ENCODE peak calls at places on chromosome 5, in seven cellular contexts. H, M, F, E, P, L and U are unnamed samples.

GRCh38 chr5:149886697-149887470 is 57.7 kb downstream of the PDE6A start:
- DNase-seq in H (no peak), M (no peak), F (no peak), E (no peak), P (no peak), L (no peak), U (no peak)

GRCh38 chr5:150017606-150018005 is 17.1 kb downstream of the HMGXB3 start:
- DNase-seq in H (no peak), M (no peak), F (no peak), E (no peak), P (no peak), L (no peak), U (no peak)

GRCh38 chr5:172860520-172861443 is 26.7 kb downstream of the ERGIC1 start:
- DNase-seq in H (no peak), M (no peak), F (no peak), E (no peak), P (no peak), L (no peak), U (no peak)

GRCh38 chr5:126007841-126008240 is 415.4 kb upstream of the GRAMD2B start:
- DNase-seq in H (no peak), M (no peak), F (no peak), E (no peak), P (no peak), L (no peak), U (no peak)

GRCh38 chr5:159965031-159965837 is 43.7 kb upstream of the TTC1 start:
- DNase-seq in H (no peak), M (peak), F (peak), E (peak), P (peak), L (no peak), U (peak)

GRCh38 chr5:151023047-151023615 is 2.7 kb downstream of the GPX3 start:
- DNase-seq in H (peak), M (no peak), F (no peak), E (no peak), P (no peak), L (no peak), U (no peak)

GRCh38 chr5:158390556-158390955 is 531.6 kb upstream of the CLINT1 start:
- DNase-seq in H (no peak), M (no peak), F (no peak), E (no peak), P (no peak), L (no peak), U (no peak)

GRCh38 chr5:83577036-83577636 is 105.6 kb downstream of the VCAN start:
- DNase-seq in H (no peak), M (peak), F (peak), E (no peak), P (no peak), L (no peak), U (no peak)

GRCh38 chr5:150142800-150143724 is 12.6 kb downstream of the PDGFRB start:
- DNase-seq in H (peak), M (peak), F (peak), E (no peak), P (peak), L (no peak), U (no peak)

GRCh38 chr5:56272765-56273164 is 39.6 kb upstream of the ANKRD55 start:
- DNase-seq in H (no peak), M (no peak), F (no peak), E (no peak), P (no peak), L (no peak), U (no peak)

GRCh38 chr5:83919071-83920041 is 198.7 kb upstream of the HAPLN1 start:
- DNase-seq in H (no peak), M (no peak), F (no peak), E (no peak), P (no peak), L (no peak), U (no peak)

GRCh38 chr5:42970636-42971559 is 69.2 kb downstream of the ANXA2R start:
- DNase-seq in H (no peak), M (no peak), F (no peak), E (peak), P (no peak), L (no peak), U (no peak)

GRCh38 chr5:95901676-95902646 is 59.7 kb downstream of the ELL2 start:
- DNase-seq in H (no peak), M (peak), F (no peak), E (no peak), P (no peak), L (no peak), U (no peak)

GRCh38 chr5:116378007-116378831 is 196.4 kb downstream of the SEMA6A start:
- DNase-seq in H (no peak), M (no peak), F (no peak), E (no peak), P (peak), L (no peak), U (no peak)

GRCh38 chr5:108295588-108296368 is 86.1 kb downstream of the FBXL17 start:
- DNase-seq in H (no peak), M (no peak), F (no peak), E (no peak), P (no peak), L (no peak), U (no peak)

GRCh38 chr5:99639905-99640304 is 711.1 kb upstream of the CHD1 start:
- DNase-seq in H (no peak), M (no peak), F (peak), E (no peak), P (no peak), L (no peak), U (no peak)

GRCh38 chr5:135377751-135378680 is 21.0 kb downstream of the MACROH2A1 start:
- DNase-seq in H (no peak), M (no peak), F (no peak), E (no peak), P (peak), L (no peak), U (no peak)

GRCh38 chr5:153573326-153574033 is 83.0 kb downstream of the GRIA1 start:
- DNase-seq in H (no peak), M (no peak), F (no peak), E (no peak), P (no peak), L (no peak), U (no peak)

GRCh38 chr5:88897748-88898147 is 14.8 kb upstream of the MEF2C start:
- DNase-seq in H (no peak), M (no peak), F (no peak), E (no peak), P (no peak), L (no peak), U (no peak)

GRCh38 chr5:32123889-32124676 is 50.0 kb downstream of the GOLPH3 start:
- DNase-seq in H (no peak), M (no peak), F (no peak), E (no peak), P (no peak), L (no peak), U (no peak)

GRCh38 chr5:180012316-180012715 is 59.2 kb downstream of the RNF130 start:
- DNase-seq in H (no peak), M (no peak), F (no peak), E (no peak), P (no peak), L (no peak), U (no peak)

GRCh38 chr5:144141581-144141980 is 28.9 kb downstream of the YIPF5 start:
- DNase-seq in H (no peak), M (no peak), F (no peak), E (no peak), P (no peak), L (no peak), U (no peak)

GRCh38 chr5:127428748-127429147 is 88.7 kb upstream of the PRRC1 start:
- DNase-seq in H (no peak), M (no peak), F (peak), E (no peak), P (no peak), L (no peak), U (no peak)

GRCh38 chr5:143682221-143682620 is 129.7 kb upstream of the HMHB1 start:
- DNase-seq in H (no peak), M (no peak), F (no peak), E (no peak), P (no peak), L (no peak), U (no peak)

GRCh38 chr5:103894882-103895281 is 332.3 kb upstream of the NUDT12 start:
- DNase-seq in H (no peak), M (no peak), F (no peak), E (no peak), P (peak), L (no peak), U (peak)

GRCh38 chr5:179311581-179311980 is 33.7 kb downstream of the ADAMTS2 start:
- DNase-seq in H (no peak), M (no peak), F (no peak), E (no peak), P (no peak), L (no peak), U (no peak)

GRCh38 chr5:138037271-138037670 is 4.4 kb upstream of the FAM13B start:
- DNase-seq in H (no peak), M (no peak), F (no peak), E (no peak), P (no peak), L (no peak), U (no peak)

DNA sequence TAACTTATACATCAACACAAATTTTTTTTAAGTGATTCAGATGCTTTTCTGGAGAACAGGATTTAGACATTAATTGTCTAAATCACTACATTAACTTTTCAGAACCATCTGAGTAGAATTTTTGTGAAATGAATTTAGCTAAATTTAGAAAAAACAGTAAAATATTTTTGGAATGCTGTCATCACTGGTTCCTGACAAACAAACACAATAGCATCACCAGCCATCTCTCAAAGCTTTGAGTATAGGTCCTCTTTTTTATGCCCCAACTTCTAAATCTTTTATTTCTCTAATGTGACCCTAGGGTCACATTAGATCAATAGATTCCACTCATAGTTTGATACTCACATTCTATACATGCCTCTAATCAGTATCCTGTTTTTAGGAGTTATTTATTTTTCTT is 104.6 kb downstream of the PRR16 start:
- DNase-seq in H (no peak), M (no peak), F (no peak), E (no peak), P (no peak), L (no peak), U (no peak)
- TF ChIP-seq YY1 in H (no peak), M (no peak), F (no peak), E (no peak), P (no peak), L (no peak), U (no peak)

GRCh38 chr5:58085800-58086199 is 374.1 kb downstream of the PLK2 start:
- DNase-seq in H (no peak), M (peak), F (no peak), E (no peak), P (no peak), L (no peak), U (no peak)
- TF ChIP-seq YY1 in H (no peak), M (no peak), F (no peak), E (no peak), P (no peak), L (no peak), U (no peak)

GRCh38 chr5:109865636-109866035 is 175.9 kb downstream of the MAN2A1 start:
- DNase-seq in H (no peak), M (no peak), F (peak), E (no peak), P (no peak), L (no peak), U (no peak)
- TF ChIP-seq YY1 in H (no peak), M (no peak), F (no peak), E (no peak), P (no peak), L (no peak), U (no peak)

GRCh38 chr5:28226407-28226806 is 1188.0 kb upstream of the CDH9 start:
- DNase-seq in H (no peak), M (no peak), F (no peak), E (no peak), P (no peak), L (no peak), U (no peak)
- TF ChIP-seq YY1 in H (no peak), M (no peak), F (no peak), E (no peak), P (no peak), L (no peak), U (no peak)

GRCh38 chr5:59489551-59489950 is 404.0 kb downstream of the PDE4D start:
- DNase-seq in H (no peak), M (no peak), F (no peak), E (no peak), P (no peak), L (no peak), U (no peak)
- TF ChIP-seq YY1 in H (no peak), M (no peak), F (no peak), E (no peak), P (no peak), L (no peak), U (no peak)

GRCh38 chr5:133967715-133968056 is 739 bp downstream of the C5orf15 start:
- DNase-seq in H (no peak), M (no peak), F (no peak), E (no peak), P (peak), L (no peak), U (no peak)
- TF ChIP-seq YY1 in H (no peak), M (no peak), F (no peak), E (no peak), P (no peak), L (no peak), U (no peak)

DNA sequence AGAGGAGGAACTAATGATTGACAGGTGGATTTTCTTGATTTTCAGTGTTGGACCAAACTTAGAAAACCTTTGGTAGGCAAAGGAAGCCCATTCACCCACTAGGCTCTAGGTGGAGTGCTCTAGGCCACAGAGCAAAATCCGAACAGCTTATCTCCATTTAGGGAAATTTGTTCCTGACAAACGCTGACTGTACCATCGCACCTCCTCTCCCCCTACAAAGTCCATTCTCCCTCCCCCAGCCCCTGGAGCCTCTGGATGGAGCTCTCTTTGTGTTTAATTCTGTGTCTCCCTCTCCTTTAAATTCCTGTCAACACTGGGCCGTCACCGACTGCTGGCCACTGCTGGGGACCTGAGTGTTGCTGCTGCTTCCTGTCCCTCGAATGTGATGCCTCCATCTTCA is 350.1 kb upstream of the IRX2 start:
- DNase-seq in H (no peak), M (no peak), F (no peak), E (no peak), P (no peak), L (no peak), U (peak)
- TF ChIP-seq YY1 in H (no peak), M (no peak), F (no peak), E (no peak), P (no peak), L (no peak), U (no peak)